ENCODE peak calls at places on chromosomes 13 and 19, in eight cellular contexts. P is stomach, U is body of pancreas, V is IMR-90, X is breast epithelium, G is transverse colon, K is right lobe of liver, Y is heart left ventricle. O is an unnamed sample.
A peak's percentile ranks its signal among the peaks of the same experiment; 100 is the strongest.

GRCh38 chr19:45591004-45591637 is 6.5 kb upstream of the OPA3 start:
- DNase-seq in V (peak; percentile 35), G (peak; percentile 73), Y (no peak), U (peak; percentile 80), K (peak; percentile 63), P (peak; percentile 77), X (peak; percentile 59), O (no peak)

GRCh38 chr19:23392706-23393105 is 2.6 kb downstream of the ZNF91 start:
- DNase-seq in X (no peak), Y (no peak), V (no peak), K (no peak), U (no peak), G (no peak), P (no peak), O (no peak)

GRCh38 chr19:41263042-41263849 is 926 bp upstream of the HNRNPUL1 start:
- DNase-seq in U (peak; percentile 69), G (peak; percentile 83), X (peak; percentile 66), Y (peak; percentile 61), K (peak; percentile 61), V (peak; percentile 96), P (peak; percentile 66), O (peak; percentile 93)

GRCh38 chr13:93409001-93409400 is 182.4 kb downstream of the GPC6 start:
- DNase-seq in U (no peak), P (no peak), X (no peak), G (no peak), K (no peak), V (peak; percentile 45), Y (no peak), O (no peak)

GRCh38 chr19:37513397-37513796 is 6.7 kb downstream of the ZNF793 start:
- DNase-seq in U (no peak), G (no peak), V (no peak), Y (no peak), X (no peak), K (no peak), P (no peak), O (no peak)

GRCh38 chr19:6236310-6237291 is 43.2 kb downstream of the MLLT1 start:
- DNase-seq in Y (no peak), X (peak; percentile 97), V (no peak), G (peak; percentile 71), U (peak; percentile 99), K (peak; percentile 32), P (peak; percentile 99), O (peak; percentile 63)

GRCh38 chr13:48562296-48563066 is 29.6 kb upstream of the RCBTB2 start:
- DNase-seq in G (peak; percentile 33), K (no peak), Y (no peak), X (no peak), U (no peak), V (no peak), P (no peak), O (no peak)

GRCh38 chr19:35736913-35737886 is 5.1 kb downstream of the IGFLR1 start:
- DNase-seq in V (no peak), K (no peak), G (no peak), P (no peak), U (no peak), X (no peak), Y (no peak), O (no peak)

GRCh38 chr19:4326837-4327251 is 11.8 kb downstream of the STAP2 start:
- DNase-seq in V (no peak), X (no peak), G (no peak), U (peak; percentile 11), Y (no peak), K (no peak), P (no peak), O (no peak)

GRCh38 chr19:3135961-3136683 is at the start of gene GNA15:
- DNase-seq in V (no peak), U (no peak), X (peak; percentile 70), Y (no peak), P (peak; percentile 61), G (peak; percentile 62), K (no peak), O (no peak)

GRCh38 chr19:16605552-16605951 is 22.5 kb downstream of the MED26 start:
- DNase-seq in Y (no peak), V (no peak), X (no peak), U (peak; percentile 36), K (no peak), P (no peak), G (no peak), O (no peak)

GRCh38 chr19:1445932-1446712 is 3.8 kb upstream of the APC2 start:
- DNase-seq in X (no peak), K (no peak), U (no peak), Y (no peak), P (no peak), G (no peak), V (no peak), O (no peak)

DNA sequence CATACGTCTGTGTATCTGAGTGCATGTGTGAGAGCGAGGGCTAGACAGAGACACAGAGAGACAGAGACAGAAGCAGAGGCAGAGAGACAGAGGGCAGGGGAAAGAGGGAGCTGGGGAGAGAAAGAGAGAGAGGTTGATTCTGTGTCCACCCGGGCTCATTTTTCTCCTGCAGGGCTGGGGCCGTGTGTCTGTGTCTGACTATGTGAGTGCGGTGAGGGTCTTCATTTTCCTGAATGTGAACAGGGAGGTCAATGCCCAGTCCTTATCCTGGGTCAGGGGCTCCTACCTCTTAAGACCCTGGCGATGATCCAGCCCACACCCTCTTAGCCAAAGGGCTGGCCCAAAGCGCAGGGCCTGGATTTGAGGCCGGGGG is 17.7 kb downstream of the LRRC4B start:
- DNase-seq in Y (no peak), X (no peak), P (no peak), V (no peak), G (no peak), U (no peak), K (no peak), O (no peak)
- TF ChIP-seq CTCF in Y (no peak), X (no peak), P (no peak), V (no peak), G (no peak), U (no peak), K (no peak), O (no peak)

GRCh38 chr19:18851673-18852325 is 20.0 kb downstream of the UPF1 start:
- DNase-seq in X (no peak), G (no peak), U (no peak), K (no peak), Y (no peak), V (no peak), P (no peak), O (no peak)
- TF ChIP-seq POLR2A in X (no peak), G (no peak), U (no peak), K (no peak), Y (no peak), V (no peak), P (no peak), O (no peak)

DNA sequence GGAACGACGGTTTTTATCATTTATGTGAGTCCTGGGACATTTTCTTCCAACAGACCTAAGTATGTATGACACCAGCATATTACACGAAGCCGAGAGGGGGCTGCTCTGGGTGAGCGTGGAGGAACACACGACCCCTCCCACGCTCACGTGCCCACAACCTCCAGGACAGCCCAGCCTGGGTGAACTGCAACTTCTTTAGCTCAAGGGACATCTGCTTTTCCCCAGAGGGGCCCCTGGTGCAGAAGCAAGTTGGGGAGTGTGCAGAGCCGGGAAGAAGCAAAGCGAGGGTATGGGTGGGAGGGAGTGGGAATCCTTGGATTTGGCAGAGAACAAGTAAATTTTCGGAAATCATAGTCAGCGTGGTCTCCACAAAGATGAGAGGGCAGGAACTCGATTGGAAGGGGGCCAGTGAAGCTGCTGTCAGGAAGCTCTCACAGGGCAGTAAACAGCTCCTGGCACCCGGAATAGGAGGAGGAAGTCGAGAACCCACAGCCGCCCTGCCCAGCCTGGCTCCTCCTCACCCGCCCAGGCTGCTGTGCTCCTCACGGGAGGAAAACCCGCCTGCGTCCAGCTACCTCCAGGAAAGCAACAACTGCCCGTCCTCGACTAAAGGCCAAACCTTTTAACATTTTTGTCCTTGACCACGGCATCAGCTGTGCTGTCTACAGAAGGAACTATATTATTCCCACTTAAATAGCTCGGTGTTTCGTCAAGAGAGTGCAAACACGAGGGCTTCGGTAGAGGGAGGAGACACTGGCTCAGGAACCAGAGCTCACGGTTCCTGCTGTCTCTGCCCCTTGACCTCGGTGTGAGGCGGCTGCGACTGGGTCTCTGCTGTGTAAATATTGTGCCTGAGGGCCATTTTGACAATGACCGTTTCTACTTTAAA is 17.2 kb upstream of the CFAP97D2 start:
- DNase-seq in X (no peak), K (peak; percentile 52), U (peak; percentile 34), P (peak; percentile 59), G (peak; percentile 84), V (peak; percentile 19), Y (peak; percentile 44), O (no peak)
- H3K4me3 ChIP-seq in X (peak overlapping the region; percentile 53), K (no peak overlapping the region), U (no peak overlapping the region), P (peak overlapping the region; percentile 6), G (peak overlapping the region; percentile 15), V (no peak overlapping the region), Y (no peak overlapping the region), O (no peak overlapping the region)

GRCh38 chr13:23455401-23456185 is 22.1 kb upstream of the SACS start:
- DNase-seq in V (no peak), X (no peak), K (peak; percentile 44), U (no peak), G (no peak), Y (no peak), P (no peak), O (no peak)
- TF ChIP-seq CTCF in V (no peak), X (no peak), K (no peak), U (no peak), G (no peak), Y (no peak), P (no peak), O (no peak)